ENCODE peak calls at places on chromosomes 12 and 14, in seven cellular contexts. M, B, Q, J, V, L and I are unnamed samples.

GRCh38 chr14:20176330-20176729 is 14.4 kb upstream of the OR11G2 start:
- DNase-seq in M (no peak), B (no peak), Q (no peak), J (no peak), V (no peak), L (no peak), I (no peak)

GRCh38 chr12:27975222-27976136 is 2.9 kb upstream of the PTHLH start:
- DNase-seq in M (peak), B (no peak), Q (no peak), J (peak), V (no peak), L (peak), I (peak)

GRCh38 chr12:59027199-59027598 is 106.9 kb upstream of the LRIG3 start:
- DNase-seq in M (no peak), B (no peak), Q (no peak), J (no peak), V (no peak), L (no peak), I (no peak)

GRCh38 chr12:133063556-133063955 is 17.2 kb upstream of the ZNF140 start:
- DNase-seq in M (no peak), B (no peak), Q (no peak), J (no peak), V (no peak), L (no peak), I (no peak)

GRCh38 chr12:104285740-104286537 is 17.6 kb upstream of the EID3 start:
- DNase-seq in M (no peak), B (no peak), Q (no peak), J (no peak), V (no peak), L (no peak), I (no peak)

GRCh38 chr12:6234214-6234613 is 34.0 kb downstream of the CD9 start:
- DNase-seq in M (no peak), B (no peak), Q (no peak), J (no peak), V (no peak), L (no peak), I (no peak)

GRCh38 chr12:30850684-30851083 is 75.9 kb upstream of the TSPAN11 start:
- DNase-seq in M (no peak), B (no peak), Q (no peak), J (no peak), V (no peak), L (no peak), I (no peak)

GRCh38 chr14:71551291-71551955 is 380.8 kb upstream of the RGS6 start:
- DNase-seq in M (no peak), B (no peak), Q (no peak), J (no peak), V (no peak), L (no peak), I (no peak)

GRCh38 chr12:104055686-104056388 is 5.8 kb upstream of the GLT8D2 start:
- DNase-seq in M (no peak), B (no peak), Q (no peak), J (peak), V (no peak), L (no peak), I (no peak)

GRCh38 chr12:111248981-111249380 is 119.9 kb downstream of the PHETA1 start:
- DNase-seq in M (no peak), B (no peak), Q (no peak), J (no peak), V (no peak), L (no peak), I (no peak)

GRCh38 chr12:80745851-80746250 is 29.1 kb downstream of the MYF5 start:
- DNase-seq in M (no peak), B (no peak), Q (no peak), J (no peak), V (no peak), L (no peak), I (no peak)

GRCh38 chr12:13504074-13504473 is 307.5 kb downstream of the EMP1 start:
- DNase-seq in M (no peak), B (no peak), Q (no peak), J (no peak), V (no peak), L (no peak), I (no peak)

GRCh38 chr14:99774526-99775307 is 18.5 kb upstream of the EML1 start:
- DNase-seq in M (peak), B (no peak), Q (no peak), J (no peak), V (no peak), L (no peak), I (no peak)

GRCh38 chr14:59582845-59583509 is 6.4 kb upstream of the CCDC175 start:
- DNase-seq in M (no peak), B (no peak), Q (no peak), J (no peak), V (no peak), L (no peak), I (no peak)

GRCh38 chr12:44835641-44836379 is 40.3 kb downstream of the NELL2 start:
- DNase-seq in M (no peak), B (peak), Q (peak), J (peak), V (no peak), L (no peak), I (no peak)

GRCh38 chr12:51661836-51662235 is 70.8 kb downstream of the SCN8A start:
- DNase-seq in M (no peak), B (no peak), Q (no peak), J (no peak), V (no peak), L (no peak), I (no peak)

GRCh38 chr12:79883216-79883615 is 51.7 kb downstream of the PPP1R12A start:
- DNase-seq in M (no peak), B (no peak), Q (no peak), J (no peak), V (no peak), L (no peak), I (no peak)

GRCh38 chr14:53327716-53328115 is 174.6 kb upstream of the DDHD1 start:
- DNase-seq in M (no peak), B (no peak), Q (no peak), J (no peak), V (no peak), L (no peak), I (no peak)